ENCODE peak calls at places on chromosomes 2 and 18, in seven cellular contexts. One of them, this sample, is unnamed.

GRCh38 chr2:217964658-217965161 is 38.1 kb downstream of the TNS1 start:
- DNase-seq in upper lobe of right lung: peak
- DNase-seq in progenitor cell of endocrine pancreas: no peak
- DNase-seq in mammary epithelial cell: no peak
- DNase-seq in endothelial cell: no peak
- DNase-seq in glutamatergic neuron: no peak
- DNase-seq in CD8-positive, alpha-beta T cell: no peak
- DNase-seq in this sample: no peak

GRCh38 chr2:48343571-48344440 is 186.1 kb upstream of the STON1 start:
- DNase-seq in upper lobe of right lung: no peak
- DNase-seq in progenitor cell of endocrine pancreas: no peak
- DNase-seq in mammary epithelial cell: peak
- DNase-seq in endothelial cell: no peak
- DNase-seq in glutamatergic neuron: no peak
- DNase-seq in CD8-positive, alpha-beta T cell: no peak
- DNase-seq in this sample: peak

GRCh38 chr2:59462418-59463197 is 1090.8 kb downstream of the BCL11A start:
- DNase-seq in upper lobe of right lung: no peak
- DNase-seq in progenitor cell of endocrine pancreas: no peak
- DNase-seq in mammary epithelial cell: no peak
- DNase-seq in endothelial cell: no peak
- DNase-seq in glutamatergic neuron: no peak
- DNase-seq in CD8-positive, alpha-beta T cell: no peak
- DNase-seq in this sample: no peak

GRCh38 chr2:84631047-84631446 is 114.7 kb downstream of the DNAH6 start:
- DNase-seq in upper lobe of right lung: no peak
- DNase-seq in progenitor cell of endocrine pancreas: no peak
- DNase-seq in mammary epithelial cell: peak
- DNase-seq in endothelial cell: peak
- DNase-seq in glutamatergic neuron: no peak
- DNase-seq in CD8-positive, alpha-beta T cell: no peak
- DNase-seq in this sample: peak

GRCh38 chr2:126750506-126750905 is 94.5 kb downstream of the GYPC start:
- DNase-seq in upper lobe of right lung: no peak
- DNase-seq in progenitor cell of endocrine pancreas: no peak
- DNase-seq in mammary epithelial cell: no peak
- DNase-seq in endothelial cell: no peak
- DNase-seq in glutamatergic neuron: no peak
- DNase-seq in CD8-positive, alpha-beta T cell: no peak
- DNase-seq in this sample: no peak

GRCh38 chr2:82234283-82234682 is 1929.7 kb upstream of the LRRTM1 start:
- DNase-seq in upper lobe of right lung: no peak
- DNase-seq in progenitor cell of endocrine pancreas: no peak
- DNase-seq in mammary epithelial cell: no peak
- DNase-seq in endothelial cell: no peak
- DNase-seq in glutamatergic neuron: no peak
- DNase-seq in CD8-positive, alpha-beta T cell: no peak
- DNase-seq in this sample: no peak

GRCh38 chr18:45588284-45588683 is 27.0 kb upstream of the SLC14A2 start:
- DNase-seq in upper lobe of right lung: no peak
- DNase-seq in progenitor cell of endocrine pancreas: no peak
- DNase-seq in mammary epithelial cell: no peak
- DNase-seq in endothelial cell: no peak
- DNase-seq in glutamatergic neuron: no peak
- DNase-seq in CD8-positive, alpha-beta T cell: no peak
- DNase-seq in this sample: no peak

GRCh38 chr2:241988146-241988545 is 118.6 kb downstream of the RTP5 start:
- DNase-seq in upper lobe of right lung: no peak
- DNase-seq in progenitor cell of endocrine pancreas: no peak
- DNase-seq in mammary epithelial cell: no peak
- DNase-seq in endothelial cell: no peak
- DNase-seq in glutamatergic neuron: no peak
- DNase-seq in CD8-positive, alpha-beta T cell: no peak
- DNase-seq in this sample: no peak

GRCh38 chr18:75204262-75204977 is 4.5 kb downstream of the PTGR3 start:
- DNase-seq in upper lobe of right lung: peak
- DNase-seq in progenitor cell of endocrine pancreas: no peak
- DNase-seq in mammary epithelial cell: no peak
- DNase-seq in endothelial cell: peak
- DNase-seq in glutamatergic neuron: peak
- DNase-seq in CD8-positive, alpha-beta T cell: no peak
- DNase-seq in this sample: no peak

GRCh38 chr2:195782156-195782555 is 125.1 kb downstream of the SLC39A10 start:
- DNase-seq in upper lobe of right lung: no peak
- DNase-seq in progenitor cell of endocrine pancreas: no peak
- DNase-seq in mammary epithelial cell: no peak
- DNase-seq in endothelial cell: no peak
- DNase-seq in glutamatergic neuron: no peak
- DNase-seq in CD8-positive, alpha-beta T cell: no peak
- DNase-seq in this sample: no peak

GRCh38 chr2:20051518-20052228 is at the start of gene LAPTM4A:
- DNase-seq in upper lobe of right lung: peak
- DNase-seq in progenitor cell of endocrine pancreas: peak
- DNase-seq in mammary epithelial cell: peak
- DNase-seq in endothelial cell: peak
- DNase-seq in glutamatergic neuron: peak
- DNase-seq in CD8-positive, alpha-beta T cell: peak
- DNase-seq in this sample: peak

GRCh38 chr2:20052229-20052871 is 922 bp upstream of the LAPTM4A start:
- DNase-seq in upper lobe of right lung: no peak
- DNase-seq in progenitor cell of endocrine pancreas: no peak
- DNase-seq in mammary epithelial cell: no peak
- DNase-seq in endothelial cell: no peak
- DNase-seq in glutamatergic neuron: no peak
- DNase-seq in CD8-positive, alpha-beta T cell: no peak
- DNase-seq in this sample: peak

GRCh38 chr2:20049631-20050030 is 1.8 kb downstream of the LAPTM4A start:
- DNase-seq in upper lobe of right lung: no peak
- DNase-seq in progenitor cell of endocrine pancreas: no peak
- DNase-seq in mammary epithelial cell: no peak
- DNase-seq in endothelial cell: no peak
- DNase-seq in glutamatergic neuron: no peak
- DNase-seq in CD8-positive, alpha-beta T cell: no peak
- DNase-seq in this sample: no peak

GRCh38 chr2:20050104-20050711 is 1.2 kb downstream of the LAPTM4A start:
- DNase-seq in upper lobe of right lung: no peak
- DNase-seq in progenitor cell of endocrine pancreas: no peak
- DNase-seq in mammary epithelial cell: peak
- DNase-seq in endothelial cell: no peak
- DNase-seq in glutamatergic neuron: no peak
- DNase-seq in CD8-positive, alpha-beta T cell: peak
- DNase-seq in this sample: peak

GRCh38 chr2:20050712-20051517 is 513 bp downstream of the LAPTM4A start:
- DNase-seq in upper lobe of right lung: no peak
- DNase-seq in progenitor cell of endocrine pancreas: peak
- DNase-seq in mammary epithelial cell: peak
- DNase-seq in endothelial cell: peak
- DNase-seq in glutamatergic neuron: peak
- DNase-seq in CD8-positive, alpha-beta T cell: no peak
- DNase-seq in this sample: peak
- TF ChIP-seq CTCF in upper lobe of right lung: no peak
- TF ChIP-seq CTCF in progenitor cell of endocrine pancreas: peak
- TF ChIP-seq CTCF in mammary epithelial cell: no peak
- TF ChIP-seq CTCF in endothelial cell: no peak
- TF ChIP-seq CTCF in glutamatergic neuron: no peak
- TF ChIP-seq CTCF in CD8-positive, alpha-beta T cell: no peak
- TF ChIP-seq CTCF in this sample: no peak

GRCh38 chr2:12261993-12262680 is 454.6 kb upstream of the TRIB2 start:
- DNase-seq in upper lobe of right lung: no peak
- DNase-seq in progenitor cell of endocrine pancreas: no peak
- DNase-seq in mammary epithelial cell: no peak
- DNase-seq in endothelial cell: no peak
- DNase-seq in glutamatergic neuron: peak
- DNase-seq in CD8-positive, alpha-beta T cell: no peak
- DNase-seq in this sample: peak

GRCh38 chr2:12262681-12263436 is 453.9 kb upstream of the TRIB2 start:
- DNase-seq in upper lobe of right lung: no peak
- DNase-seq in progenitor cell of endocrine pancreas: no peak
- DNase-seq in mammary epithelial cell: peak
- DNase-seq in endothelial cell: no peak
- DNase-seq in glutamatergic neuron: no peak
- DNase-seq in CD8-positive, alpha-beta T cell: no peak
- DNase-seq in this sample: no peak

GRCh38 chr2:12265646-12266045 is 451.1 kb upstream of the TRIB2 start:
- DNase-seq in upper lobe of right lung: no peak
- DNase-seq in progenitor cell of endocrine pancreas: no peak
- DNase-seq in mammary epithelial cell: no peak
- DNase-seq in endothelial cell: no peak
- DNase-seq in glutamatergic neuron: no peak
- DNase-seq in CD8-positive, alpha-beta T cell: no peak
- DNase-seq in this sample: no peak

GRCh38 chr2:12267042-12267441 is 449.7 kb upstream of the TRIB2 start:
- DNase-seq in upper lobe of right lung: no peak
- DNase-seq in progenitor cell of endocrine pancreas: no peak
- DNase-seq in mammary epithelial cell: no peak
- DNase-seq in endothelial cell: no peak
- DNase-seq in glutamatergic neuron: no peak
- DNase-seq in CD8-positive, alpha-beta T cell: no peak
- DNase-seq in this sample: no peak

DNA sequence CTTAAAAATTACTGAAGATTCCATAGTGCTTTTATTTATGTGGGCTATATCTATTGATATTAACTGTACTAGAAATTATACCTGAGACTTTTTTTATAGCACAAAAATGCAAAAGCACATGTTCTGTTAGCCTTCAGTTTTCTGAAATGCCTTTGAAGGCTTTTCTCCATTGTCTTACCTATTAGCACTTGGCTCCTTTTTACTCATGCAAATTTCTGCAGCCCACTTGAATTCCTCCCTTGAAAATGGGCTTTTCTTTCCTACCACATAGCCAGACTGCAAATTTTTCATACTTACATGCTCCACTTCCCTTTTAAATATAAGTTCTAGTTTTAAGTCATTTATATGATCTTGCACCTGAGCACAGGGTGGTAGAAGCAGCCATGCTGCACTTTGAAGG is 453.0 kb upstream of the TRIB2 start:
- DNase-seq in upper lobe of right lung: no peak
- DNase-seq in progenitor cell of endocrine pancreas: no peak
- DNase-seq in mammary epithelial cell: no peak
- DNase-seq in endothelial cell: no peak
- DNase-seq in glutamatergic neuron: no peak
- DNase-seq in CD8-positive, alpha-beta T cell: no peak
- DNase-seq in this sample: no peak
- TF ChIP-seq CTCF in upper lobe of right lung: no peak
- TF ChIP-seq CTCF in progenitor cell of endocrine pancreas: no peak
- TF ChIP-seq CTCF in mammary epithelial cell: no peak
- TF ChIP-seq CTCF in endothelial cell: no peak
- TF ChIP-seq CTCF in glutamatergic neuron: no peak
- TF ChIP-seq CTCF in CD8-positive, alpha-beta T cell: no peak
- TF ChIP-seq CTCF in this sample: no peak

DNA sequence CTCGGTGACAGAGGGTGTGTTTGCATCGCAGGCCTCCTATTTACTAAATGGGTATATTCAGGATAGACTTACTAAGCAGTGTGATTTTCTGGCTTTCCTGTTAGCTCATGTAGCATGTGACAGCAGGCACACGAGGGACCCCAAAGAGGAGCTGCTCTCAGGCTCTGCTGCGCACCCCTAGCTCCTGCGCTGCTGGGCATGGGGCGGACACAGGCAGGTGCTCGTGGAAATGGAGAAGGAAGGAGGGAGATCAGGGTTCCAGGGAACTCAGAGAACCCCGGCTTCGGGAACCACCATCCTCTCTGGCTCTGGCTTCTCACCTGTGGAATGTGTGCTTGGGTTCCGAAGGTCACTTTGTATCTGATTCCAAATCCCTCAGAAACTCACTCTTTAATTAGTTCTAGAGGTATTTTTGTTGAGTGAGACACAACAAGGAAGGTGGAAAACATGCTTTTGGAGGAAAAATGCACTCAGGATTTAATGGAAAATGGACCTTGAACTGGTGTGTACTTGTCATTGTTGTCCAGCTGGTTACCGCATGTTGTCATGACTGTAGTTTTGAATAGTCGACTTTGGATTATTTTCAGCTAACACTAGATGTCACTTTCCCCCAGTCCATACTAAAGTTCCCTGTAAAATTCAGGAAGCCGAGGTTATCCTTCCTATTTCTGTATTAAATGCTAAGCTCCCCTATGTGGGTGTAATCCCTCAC is 3.5 kb downstream of the SNTG2 start:
- DNase-seq in upper lobe of right lung: no peak
- DNase-seq in progenitor cell of endocrine pancreas: no peak
- DNase-seq in mammary epithelial cell: no peak
- DNase-seq in endothelial cell: no peak
- DNase-seq in glutamatergic neuron: no peak
- DNase-seq in CD8-positive, alpha-beta T cell: no peak
- DNase-seq in this sample: no peak
- TF ChIP-seq CTCF in upper lobe of right lung: peak
- TF ChIP-seq CTCF in progenitor cell of endocrine pancreas: peak
- TF ChIP-seq CTCF in mammary epithelial cell: no peak
- TF ChIP-seq CTCF in endothelial cell: no peak
- TF ChIP-seq CTCF in glutamatergic neuron: no peak
- TF ChIP-seq CTCF in CD8-positive, alpha-beta T cell: no peak
- TF ChIP-seq CTCF in this sample: no peak

GRCh38 chr2:17935242-17935885 is 56.9 kb downstream of the KCNS3 start:
- DNase-seq in upper lobe of right lung: no peak
- DNase-seq in progenitor cell of endocrine pancreas: no peak
- DNase-seq in mammary epithelial cell: no peak
- DNase-seq in endothelial cell: peak
- DNase-seq in glutamatergic neuron: no peak
- DNase-seq in CD8-positive, alpha-beta T cell: no peak
- DNase-seq in this sample: no peak
- TF ChIP-seq CTCF in upper lobe of right lung: no peak
- TF ChIP-seq CTCF in progenitor cell of endocrine pancreas: no peak
- TF ChIP-seq CTCF in mammary epithelial cell: no peak
- TF ChIP-seq CTCF in endothelial cell: no peak
- TF ChIP-seq CTCF in glutamatergic neuron: no peak
- TF ChIP-seq CTCF in CD8-positive, alpha-beta T cell: no peak
- TF ChIP-seq CTCF in this sample: no peak

GRCh38 chr2:66013456-66013855 is 421.5 kb upstream of the MEIS1 start:
- DNase-seq in upper lobe of right lung: no peak
- DNase-seq in progenitor cell of endocrine pancreas: no peak
- DNase-seq in mammary epithelial cell: no peak
- DNase-seq in endothelial cell: no peak
- DNase-seq in glutamatergic neuron: no peak
- DNase-seq in CD8-positive, alpha-beta T cell: no peak
- DNase-seq in this sample: peak
- TF ChIP-seq CTCF in upper lobe of right lung: peak
- TF ChIP-seq CTCF in progenitor cell of endocrine pancreas: peak
- TF ChIP-seq CTCF in mammary epithelial cell: no peak
- TF ChIP-seq CTCF in endothelial cell: no peak
- TF ChIP-seq CTCF in glutamatergic neuron: no peak
- TF ChIP-seq CTCF in CD8-positive, alpha-beta T cell: no peak
- TF ChIP-seq CTCF in this sample: peak